ENCODE peak calls at places on chromosomes 6 and 20, in eight cellular contexts. T, J, R, C, Y, H, U and E are unnamed samples.

GRCh38 chr6:128511518-128511917 is 8.9 kb downstream of the PTPRK start:
- DNase-seq in T (no peak), J (no peak), R (peak), C (no peak), Y (no peak), H (peak), U (no peak), E (no peak)

GRCh38 chr6:52254731-52255378 is 10.6 kb upstream of the IL17F start:
- DNase-seq in T (no peak), J (no peak), R (no peak), C (no peak), Y (peak), H (no peak), U (no peak), E (no peak)

GRCh38 chr6:45454008-45454911 is 76.5 kb upstream of the SUPT3H start:
- DNase-seq in T (no peak), J (no peak), R (peak), C (no peak), Y (no peak), H (peak), U (no peak), E (peak)

GRCh38 chr20:38771621-38772020 is 23.4 kb downstream of the ACTR5 start:
- DNase-seq in T (no peak), J (no peak), R (no peak), C (no peak), Y (no peak), H (no peak), U (no peak), E (no peak)

GRCh38 chr6:137373296-137373695 is 120.9 kb downstream of the OLIG3 start:
- DNase-seq in T (no peak), J (no peak), R (no peak), C (no peak), Y (no peak), H (no peak), U (no peak), E (no peak)

GRCh38 chr6:77620290-77620882 is 32.5 kb upstream of the MEI4 start:
- DNase-seq in T (peak), J (no peak), R (peak), C (no peak), Y (no peak), H (peak), U (no peak), E (no peak)

GRCh38 chr6:33683051-33683571 is 28.4 kb downstream of the UQCC2 start:
- DNase-seq in T (no peak), J (peak), R (peak), C (no peak), Y (peak), H (no peak), U (no peak), E (no peak)

GRCh38 chr6:117555882-117556498 is 46.3 kb downstream of the GOPC start:
- DNase-seq in T (peak), J (no peak), R (peak), C (no peak), Y (peak), H (peak), U (peak), E (peak)

GRCh38 chr6:15668918-15669317 is 6.1 kb upstream of the DTNBP1 start:
- DNase-seq in T (no peak), J (no peak), R (no peak), C (no peak), Y (no peak), H (no peak), U (no peak), E (no peak)

GRCh38 chr6:137728386-137729349 is 138.4 kb upstream of the TNFAIP3 start:
- DNase-seq in T (peak), J (no peak), R (peak), C (no peak), Y (no peak), H (peak), U (no peak), E (peak)

GRCh38 chr20:6142348-6142993 is 19.6 kb upstream of the FERMT1 start:
- DNase-seq in T (peak), J (no peak), R (peak), C (no peak), Y (peak), H (peak), U (no peak), E (peak)

GRCh38 chr6:118895241-118895561 is 1.2 kb downstream of the ASF1A start:
- DNase-seq in T (no peak), J (no peak), R (peak), C (no peak), Y (no peak), H (no peak), U (no peak), E (no peak)

GRCh38 chr6:25675172-25675571 is 23.2 kb downstream of the SCGN start:
- DNase-seq in T (no peak), J (no peak), R (no peak), C (no peak), Y (no peak), H (no peak), U (no peak), E (no peak)

GRCh38 chr6:57267586-57268293 is 45.6 kb upstream of the RAB23 start:
- DNase-seq in T (peak), J (no peak), R (peak), C (no peak), Y (peak), H (peak), U (peak), E (peak)

GRCh38 chr6:47376930-47377329 is 67.2 kb upstream of the TNFRSF21 start:
- DNase-seq in T (no peak), J (no peak), R (no peak), C (no peak), Y (peak), H (no peak), U (no peak), E (no peak)

GRCh38 chr20:61260905-61261304 is 8.8 kb downstream of the CDH4 start:
- DNase-seq in T (no peak), J (no peak), R (no peak), C (no peak), Y (no peak), H (peak), U (no peak), E (no peak)

GRCh38 chr6:106997392-106998257 is 23.1 kb upstream of the CD24 start:
- DNase-seq in T (peak), J (no peak), R (peak), C (peak), Y (peak), H (peak), U (no peak), E (peak)

GRCh38 chr20:8116067-8116811 is 15.8 kb upstream of the PLCB1 start:
- DNase-seq in T (no peak), J (no peak), R (peak), C (no peak), Y (no peak), H (peak), U (no peak), E (peak)

GRCh38 chr6:142367501-142368018 is 65.8 kb downstream of the ADGRG6 start:
- DNase-seq in T (no peak), J (no peak), R (no peak), C (no peak), Y (no peak), H (no peak), U (no peak), E (no peak)

GRCh38 chr6:170172406-170172805 is 118.5 kb downstream of the DLL1 start:
- DNase-seq in T (no peak), J (no peak), R (no peak), C (no peak), Y (no peak), H (no peak), U (no peak), E (no peak)

GRCh38 chr6:16257999-16258708 is 19.8 kb downstream of the GMPR start:
- DNase-seq in T (no peak), J (no peak), R (no peak), C (no peak), Y (no peak), H (no peak), U (no peak), E (no peak)

GRCh38 chr6:2403546-2403945 is 158.1 kb upstream of the GMDS start:
- DNase-seq in T (no peak), J (no peak), R (no peak), C (peak), Y (no peak), H (no peak), U (no peak), E (no peak)

GRCh38 chr20:44033873-44034272 is 119.2 kb downstream of the TOX2 start:
- DNase-seq in T (no peak), J (no peak), R (no peak), C (no peak), Y (no peak), H (no peak), U (no peak), E (no peak)

GRCh38 chr6:115629415-115629814 is 431.3 kb downstream of the FRK start:
- DNase-seq in T (no peak), J (no peak), R (no peak), C (no peak), Y (no peak), H (no peak), U (no peak), E (no peak)

GRCh38 chr6:79421001-79421411 is 116.2 kb downstream of the LCA5 start:
- DNase-seq in T (peak), J (no peak), R (peak), C (no peak), Y (no peak), H (peak), U (no peak), E (peak)

GRCh38 chr20:35901678-35902544 is 52.4 kb downstream of the SCAND1 start:
- DNase-seq in T (peak), J (no peak), R (peak), C (no peak), Y (no peak), H (peak), U (no peak), E (peak)

GRCh38 chr6:28105286-28105685 is 19.1 kb upstream of the ZSCAN16 start:
- DNase-seq in T (no peak), J (no peak), R (peak), C (no peak), Y (no peak), H (peak), U (no peak), E (peak)

DNA sequence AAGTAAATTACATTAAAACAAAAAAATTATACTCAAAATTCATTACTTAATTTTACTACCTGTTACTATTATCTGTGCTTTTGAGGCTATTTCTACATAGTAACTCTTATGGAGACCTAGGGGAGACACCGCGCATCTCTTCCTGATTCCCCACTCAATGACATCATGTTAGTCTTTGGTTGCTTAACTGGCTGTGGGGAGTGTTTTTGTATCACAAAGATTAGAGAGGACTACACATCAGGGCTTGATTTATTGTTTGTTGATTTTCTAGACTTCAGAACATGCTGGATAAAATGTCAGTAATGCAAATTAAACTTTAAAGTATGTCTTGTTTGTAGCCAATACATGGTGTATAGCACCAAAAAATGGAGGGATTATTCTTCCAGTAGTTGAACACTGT is 26.0 kb downstream of the SLC2A10 start:
- DNase-seq in T (no peak), J (no peak), R (no peak), C (no peak), Y (no peak), H (no peak), U (no peak), E (no peak)
- H3K4me3 ChIP-seq in T (no peak), J (no peak), R (no peak), C (no peak), Y (no peak), H (no peak), U (no peak), E (no peak)

DNA sequence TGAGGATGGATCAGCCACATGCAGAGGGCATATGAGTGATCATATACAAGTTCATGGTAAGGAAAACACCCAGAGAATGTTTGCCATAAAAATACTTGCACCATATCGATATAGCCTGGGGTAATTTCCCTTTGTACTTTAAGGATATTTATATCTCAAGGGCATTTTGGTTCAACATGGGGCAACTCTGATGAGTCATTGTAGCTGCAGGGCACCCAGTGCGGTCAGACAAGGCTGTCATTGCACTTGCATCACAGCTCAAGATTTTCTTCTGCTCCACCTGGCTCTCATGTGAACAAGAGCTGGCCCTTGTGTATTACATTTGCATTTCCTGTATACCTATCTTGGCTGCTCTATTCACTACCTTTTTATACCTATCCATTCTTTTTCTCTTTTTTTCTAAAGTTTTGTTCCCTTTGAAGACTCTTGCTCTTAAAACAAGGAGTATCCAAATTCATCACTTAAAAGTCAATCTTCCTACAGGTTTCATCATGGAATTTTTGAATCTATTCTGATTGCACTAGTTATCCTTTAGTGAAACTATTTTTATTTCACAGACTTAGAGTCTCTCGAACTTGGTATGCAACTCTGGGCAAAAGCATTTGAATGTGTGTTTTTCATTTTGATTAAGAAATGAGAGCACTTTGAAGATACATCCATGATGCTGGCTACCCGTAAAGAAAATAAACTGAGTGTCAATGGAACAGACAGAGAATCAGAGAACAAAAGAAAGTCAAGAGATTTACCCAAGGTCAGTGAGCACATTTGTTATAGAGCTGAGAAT is 586.7 kb downstream of the EPM2A start:
- DNase-seq in T (peak), J (no peak), R (peak), C (no peak), Y (no peak), H (peak), U (no peak), E (peak)
- H3K4me3 ChIP-seq in T (no peak), J (no peak), R (no peak), C (no peak), Y (no peak), H (no peak), U (no peak), E (no peak)

DNA sequence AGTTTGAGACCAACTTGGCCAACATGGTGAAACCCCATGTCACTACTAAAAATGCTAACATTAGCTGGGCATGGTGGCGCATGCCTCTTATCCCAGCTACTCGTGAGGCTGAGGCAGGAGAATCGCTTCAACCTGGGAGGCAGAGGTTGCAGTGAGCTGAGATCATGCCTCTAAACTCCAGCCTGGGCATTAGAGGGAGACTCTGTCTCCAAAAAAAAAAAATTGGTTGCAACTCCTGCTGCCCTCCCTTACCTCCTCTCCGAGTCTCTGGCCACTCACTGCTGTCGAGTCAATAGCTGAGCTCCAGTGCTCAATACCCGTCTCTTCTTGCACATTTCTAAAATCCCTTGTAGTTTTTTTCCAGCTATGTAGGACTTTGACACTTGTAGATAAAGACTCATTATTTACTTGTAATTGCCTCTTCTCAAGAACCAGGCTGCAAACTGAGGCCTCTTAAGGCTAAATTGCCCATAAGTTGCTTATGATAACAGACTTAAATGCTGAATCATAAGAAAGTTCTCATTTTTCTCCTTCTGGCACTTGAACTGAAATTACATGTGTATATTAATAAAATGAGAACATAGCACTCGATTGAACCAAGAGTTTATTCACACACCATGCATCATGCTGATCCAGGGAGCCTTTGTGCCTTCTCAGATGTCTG is 13.8 kb downstream of the HECA start:
- DNase-seq in T (no peak), J (no peak), R (no peak), C (no peak), Y (no peak), H (no peak), U (no peak), E (no peak)
- H3K4me3 ChIP-seq in T (no peak), J (no peak), R (no peak), C (no peak), Y (peak), H (no peak), U (no peak), E (no peak)

GRCh38 chr6:4775591-4776492 is at the start of gene CDYL:
- DNase-seq in T (peak), J (peak), R (peak), C (peak), Y (peak), H (peak), U (peak), E (peak)

GRCh38 chr6:4776493-4776966 is 326 bp downstream of the CDYL start:
- DNase-seq in T (no peak), J (no peak), R (peak), C (no peak), Y (peak), H (no peak), U (no peak), E (peak)

GRCh38 chr6:4780360-4780812 is 4.2 kb downstream of the CDYL start:
- DNase-seq in T (peak), J (no peak), R (peak), C (no peak), Y (no peak), H (peak), U (no peak), E (peak)

GRCh38 chr6:4776967-4777925 is 1.0 kb downstream of the CDYL start:
- DNase-seq in T (peak), J (no peak), R (peak), C (peak), Y (peak), H (peak), U (no peak), E (peak)

DNA sequence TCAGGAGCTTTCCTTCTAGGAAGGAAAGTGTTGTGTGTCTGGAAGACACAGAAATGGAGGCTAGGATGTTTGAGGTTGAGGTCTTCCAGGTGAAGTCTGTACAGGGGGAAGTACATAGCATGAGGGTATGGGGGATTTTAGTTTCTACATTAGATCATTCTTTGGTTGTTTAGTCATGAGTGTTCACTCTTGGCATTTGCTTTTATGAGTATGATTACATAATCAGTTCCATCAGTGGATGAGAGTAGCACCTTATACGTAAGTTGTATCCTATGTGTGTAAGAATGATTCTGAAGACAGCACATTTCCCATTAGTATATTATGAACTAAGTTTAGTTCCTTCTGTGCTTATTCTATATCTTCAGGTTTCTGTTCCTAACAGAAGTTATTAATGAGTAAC is 1.9 kb downstream of the CDYL start:
- DNase-seq in T (no peak), J (no peak), R (peak), C (no peak), Y (no peak), H (no peak), U (no peak), E (no peak)
- H3K4me3 ChIP-seq in T (no peak), J (no peak), R (peak), C (no peak), Y (peak), H (no peak), U (no peak), E (peak)

DNA sequence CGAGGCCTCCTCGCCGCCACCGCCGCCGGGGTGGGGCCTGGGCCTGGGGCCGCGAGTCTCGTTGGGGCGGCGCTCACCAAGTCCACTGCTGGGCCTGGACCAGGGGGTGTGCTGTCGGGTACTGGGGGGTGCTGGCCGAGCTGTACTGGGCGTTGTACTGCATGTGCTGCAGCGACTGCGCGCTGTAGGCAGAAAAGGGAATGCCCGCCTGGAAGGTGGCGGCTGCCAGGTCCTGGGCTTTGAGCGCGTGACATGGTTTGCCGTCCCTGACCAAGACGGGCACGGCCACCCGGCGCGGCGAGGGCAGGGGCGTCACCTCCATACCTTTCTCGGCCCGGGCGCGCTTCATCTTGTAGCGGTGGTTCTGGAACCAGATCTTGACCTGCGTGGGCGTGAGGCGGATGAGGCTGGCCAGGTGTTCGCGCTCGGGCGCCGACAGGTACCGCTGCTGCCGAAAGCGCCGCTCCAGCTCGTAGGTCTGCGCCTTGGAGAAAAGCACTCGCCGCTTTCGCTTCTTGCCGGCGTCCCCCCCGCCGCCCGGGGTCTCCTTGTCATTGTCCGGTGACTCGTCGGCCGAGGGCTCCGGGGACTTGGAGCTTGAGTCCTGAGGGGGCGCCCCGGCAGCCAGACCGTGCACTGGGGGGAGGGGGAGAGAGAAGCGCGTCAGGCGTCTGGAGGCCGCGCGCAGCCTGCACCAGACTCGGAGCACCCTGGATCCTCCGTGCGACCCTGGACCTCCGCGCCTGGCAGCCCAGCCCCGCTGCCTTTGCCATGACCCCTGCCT is 1.8 kb downstream of the NKX2-2 start:
- DNase-seq in T (no peak), J (no peak), R (no peak), C (no peak), Y (no peak), H (no peak), U (no peak), E (no peak)
- H3K4me3 ChIP-seq in T (no peak), J (peak), R (peak), C (no peak), Y (no peak), H (no peak), U (no peak), E (peak)